ENCODE peak calls at places on chromosomes 7 and 10, in ten cellular contexts. One of them, this sample, is unnamed.

GRCh38 chr10:47418966-47419365 is 34.9 kb upstream of the ZNF488 start:
- DNase-seq in endothelial cell of umbilical vein: no peak
- DNase-seq in uterus: no peak
- DNase-seq in suprapubic skin: no peak
- DNase-seq in ovary: no peak
- DNase-seq in lower leg skin: no peak
- DNase-seq in body of pancreas: no peak
- DNase-seq in vagina: no peak
- DNase-seq in sigmoid colon: no peak
- DNase-seq in A549: no peak
- DNase-seq in this sample: no peak

GRCh38 chr7:33895025-33895804 is 10.1 kb upstream of the BMPER start:
- DNase-seq in ovary: peak
- DNase-seq in endothelial cell of umbilical vein: peak
- DNase-seq in sigmoid colon: peak
- DNase-seq in body of pancreas: peak
- DNase-seq in uterus: peak
- DNase-seq in lower leg skin: peak
- DNase-seq in suprapubic skin: peak
- DNase-seq in vagina: no peak
- DNase-seq in A549: peak
- DNase-seq in this sample: peak

GRCh38 chr10:71731791-71732190 is 12.2 kb upstream of the C10orf105 start:
- DNase-seq in ovary: no peak
- DNase-seq in A549: no peak
- DNase-seq in lower leg skin: no peak
- DNase-seq in vagina: no peak
- DNase-seq in suprapubic skin: no peak
- DNase-seq in endothelial cell of umbilical vein: no peak
- DNase-seq in body of pancreas: no peak
- DNase-seq in uterus: no peak
- DNase-seq in sigmoid colon: no peak
- DNase-seq in this sample: no peak

GRCh38 chr7:151373599-151373998 is 32.0 kb downstream of the NUB1 start:
- DNase-seq in sigmoid colon: peak
- DNase-seq in endothelial cell of umbilical vein: no peak
- DNase-seq in ovary: no peak
- DNase-seq in body of pancreas: no peak
- DNase-seq in A549: no peak
- DNase-seq in uterus: no peak
- DNase-seq in suprapubic skin: peak
- DNase-seq in vagina: no peak
- DNase-seq in lower leg skin: no peak
- DNase-seq in this sample: no peak

GRCh38 chr10:32171213-32171612 is 115.0 kb upstream of the KIF5B start:
- DNase-seq in uterus: no peak
- DNase-seq in suprapubic skin: peak
- DNase-seq in sigmoid colon: no peak
- DNase-seq in body of pancreas: peak
- DNase-seq in A549: no peak
- DNase-seq in lower leg skin: no peak
- DNase-seq in vagina: no peak
- DNase-seq in endothelial cell of umbilical vein: no peak
- DNase-seq in ovary: no peak
- DNase-seq in this sample: no peak

GRCh38 chr10:47361293-47361692 is 13.1 kb downstream of the RBP3 start:
- DNase-seq in ovary: no peak
- DNase-seq in uterus: no peak
- DNase-seq in vagina: no peak
- DNase-seq in body of pancreas: peak
- DNase-seq in endothelial cell of umbilical vein: peak
- DNase-seq in lower leg skin: no peak
- DNase-seq in suprapubic skin: peak
- DNase-seq in sigmoid colon: no peak
- DNase-seq in A549: peak
- DNase-seq in this sample: peak

GRCh38 chr7:47757946-47758371 is 176.0 kb upstream of the TNS3 start:
- DNase-seq in suprapubic skin: peak
- DNase-seq in endothelial cell of umbilical vein: no peak
- DNase-seq in uterus: peak
- DNase-seq in ovary: peak
- DNase-seq in body of pancreas: peak
- DNase-seq in sigmoid colon: no peak
- DNase-seq in lower leg skin: peak
- DNase-seq in vagina: no peak
- DNase-seq in A549: no peak
- DNase-seq in this sample: no peak

GRCh38 chr10:55146032-55146431 is 345.0 kb upstream of the PCDH15 start:
- DNase-seq in A549: no peak
- DNase-seq in body of pancreas: no peak
- DNase-seq in endothelial cell of umbilical vein: peak
- DNase-seq in lower leg skin: no peak
- DNase-seq in suprapubic skin: no peak
- DNase-seq in sigmoid colon: no peak
- DNase-seq in ovary: no peak
- DNase-seq in uterus: no peak
- DNase-seq in vagina: no peak
- DNase-seq in this sample: no peak

GRCh38 chr7:55469721-55470120 is 102.6 kb downstream of the VOPP1 start:
- DNase-seq in A549: no peak
- DNase-seq in sigmoid colon: no peak
- DNase-seq in endothelial cell of umbilical vein: no peak
- DNase-seq in suprapubic skin: no peak
- DNase-seq in ovary: no peak
- DNase-seq in body of pancreas: no peak
- DNase-seq in lower leg skin: no peak
- DNase-seq in vagina: no peak
- DNase-seq in uterus: no peak
- DNase-seq in this sample: no peak

GRCh38 chr7:55469271-55469681 is 103.0 kb downstream of the VOPP1 start:
- DNase-seq in vagina: no peak
- DNase-seq in sigmoid colon: no peak
- DNase-seq in lower leg skin: no peak
- DNase-seq in ovary: no peak
- DNase-seq in A549: no peak
- DNase-seq in uterus: no peak
- DNase-seq in body of pancreas: no peak
- DNase-seq in endothelial cell of umbilical vein: no peak
- DNase-seq in suprapubic skin: no peak
- DNase-seq in this sample: no peak

GRCh38 chr7:55468495-55468894 is 103.4 kb downstream of the LANCL2 start:
- DNase-seq in uterus: no peak
- DNase-seq in sigmoid colon: no peak
- DNase-seq in suprapubic skin: no peak
- DNase-seq in vagina: no peak
- DNase-seq in ovary: no peak
- DNase-seq in body of pancreas: no peak
- DNase-seq in endothelial cell of umbilical vein: no peak
- DNase-seq in lower leg skin: no peak
- DNase-seq in A549: no peak
- DNase-seq in this sample: no peak

GRCh38 chr7:55464422-55464821 is 99.3 kb downstream of the LANCL2 start:
- DNase-seq in endothelial cell of umbilical vein: no peak
- DNase-seq in uterus: no peak
- DNase-seq in ovary: no peak
- DNase-seq in sigmoid colon: no peak
- DNase-seq in body of pancreas: no peak
- DNase-seq in suprapubic skin: no peak
- DNase-seq in lower leg skin: no peak
- DNase-seq in vagina: no peak
- DNase-seq in A549: no peak
- DNase-seq in this sample: no peak

DNA sequence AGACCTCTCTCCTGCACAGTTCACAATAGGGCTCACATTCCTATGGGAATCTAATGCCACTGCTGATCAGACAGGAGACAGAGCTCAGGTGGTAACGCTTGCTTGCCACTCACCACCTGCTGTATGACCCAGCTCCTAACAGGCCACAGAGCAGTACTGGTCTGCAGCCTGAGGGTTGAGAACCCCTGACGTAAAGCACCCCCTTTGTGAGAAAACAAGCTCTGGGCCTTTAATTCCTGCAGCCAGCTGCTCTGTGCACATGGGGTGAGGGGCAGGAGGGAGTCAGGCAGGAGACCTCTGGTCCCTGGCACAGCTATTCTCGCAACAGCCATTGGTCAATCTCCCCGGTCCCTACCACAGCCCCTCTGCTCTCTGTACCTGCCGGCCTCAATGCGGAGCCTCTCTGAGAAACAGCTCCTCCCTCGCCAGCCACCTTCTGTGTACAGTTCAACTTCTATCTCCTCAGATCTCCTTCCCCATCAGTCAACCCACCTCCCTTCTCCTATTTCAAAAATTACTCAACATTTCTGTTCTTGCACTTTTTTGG is 102.0 kb downstream of the LANCL2 start:
- DNase-seq in uterus: no peak
- DNase-seq in suprapubic skin: no peak
- DNase-seq in sigmoid colon: no peak
- DNase-seq in body of pancreas: no peak
- DNase-seq in ovary: no peak
- DNase-seq in lower leg skin: no peak
- DNase-seq in endothelial cell of umbilical vein: no peak
- DNase-seq in vagina: no peak
- DNase-seq in A549: no peak
- DNase-seq in this sample: no peak
- TF ChIP-seq POLR2A in uterus: no peak
- TF ChIP-seq POLR2A in suprapubic skin: no peak
- TF ChIP-seq POLR2A in sigmoid colon: no peak
- TF ChIP-seq POLR2A in body of pancreas: no peak
- TF ChIP-seq POLR2A in ovary: no peak
- TF ChIP-seq POLR2A in lower leg skin: no peak
- TF ChIP-seq POLR2A in endothelial cell of umbilical vein: no peak
- TF ChIP-seq POLR2A in vagina: no peak
- TF ChIP-seq POLR2A in A549: no peak
- TF ChIP-seq POLR2A in this sample: no peak

GRCh38 chr10:95837783-95838182 is 70.0 kb upstream of the CC2D2B start:
- DNase-seq in vagina: no peak
- DNase-seq in ovary: no peak
- DNase-seq in suprapubic skin: no peak
- DNase-seq in uterus: no peak
- DNase-seq in body of pancreas: no peak
- DNase-seq in A549: no peak
- DNase-seq in sigmoid colon: no peak
- DNase-seq in endothelial cell of umbilical vein: no peak
- DNase-seq in lower leg skin: no peak
- DNase-seq in this sample: no peak

GRCh38 chr10:95835911-95836310 is 71.9 kb upstream of the CC2D2B start:
- DNase-seq in lower leg skin: no peak
- DNase-seq in vagina: no peak
- DNase-seq in ovary: no peak
- DNase-seq in body of pancreas: no peak
- DNase-seq in endothelial cell of umbilical vein: no peak
- DNase-seq in uterus: no peak
- DNase-seq in A549: no peak
- DNase-seq in suprapubic skin: no peak
- DNase-seq in sigmoid colon: no peak
- DNase-seq in this sample: no peak

GRCh38 chr10:95835149-95835860 is 72.5 kb upstream of the CC2D2B start:
- DNase-seq in suprapubic skin: no peak
- DNase-seq in uterus: no peak
- DNase-seq in endothelial cell of umbilical vein: no peak
- DNase-seq in vagina: no peak
- DNase-seq in sigmoid colon: no peak
- DNase-seq in lower leg skin: no peak
- DNase-seq in A549: no peak
- DNase-seq in body of pancreas: no peak
- DNase-seq in ovary: no peak
- DNase-seq in this sample: no peak

GRCh38 chr10:95836610-95837367 is 71.0 kb upstream of the CC2D2B start:
- DNase-seq in suprapubic skin: no peak
- DNase-seq in A549: no peak
- DNase-seq in ovary: no peak
- DNase-seq in uterus: no peak
- DNase-seq in vagina: no peak
- DNase-seq in endothelial cell of umbilical vein: no peak
- DNase-seq in body of pancreas: no peak
- DNase-seq in sigmoid colon: no peak
- DNase-seq in lower leg skin: no peak
- DNase-seq in this sample: no peak

GRCh38 chr10:95837368-95837776 is 70.4 kb upstream of the CC2D2B start:
- DNase-seq in lower leg skin: no peak
- DNase-seq in sigmoid colon: no peak
- DNase-seq in vagina: no peak
- DNase-seq in suprapubic skin: no peak
- DNase-seq in endothelial cell of umbilical vein: no peak
- DNase-seq in body of pancreas: no peak
- DNase-seq in ovary: no peak
- DNase-seq in A549: no peak
- DNase-seq in uterus: no peak
- DNase-seq in this sample: no peak
- TF ChIP-seq POLR2A in lower leg skin: no peak
- TF ChIP-seq POLR2A in sigmoid colon: no peak
- TF ChIP-seq POLR2A in vagina: no peak
- TF ChIP-seq POLR2A in suprapubic skin: no peak
- TF ChIP-seq POLR2A in endothelial cell of umbilical vein: no peak
- TF ChIP-seq POLR2A in body of pancreas: no peak
- TF ChIP-seq POLR2A in ovary: no peak
- TF ChIP-seq POLR2A in A549: no peak
- TF ChIP-seq POLR2A in uterus: no peak
- TF ChIP-seq POLR2A in this sample: no peak

GRCh38 chr10:45471531-45472310 is 97.7 kb downstream of the ALOX5 start:
- DNase-seq in sigmoid colon: no peak
- DNase-seq in body of pancreas: no peak
- DNase-seq in suprapubic skin: no peak
- DNase-seq in ovary: no peak
- DNase-seq in endothelial cell of umbilical vein: peak
- DNase-seq in A549: no peak
- DNase-seq in vagina: no peak
- DNase-seq in uterus: no peak
- DNase-seq in lower leg skin: no peak
- DNase-seq in this sample: no peak
- TF ChIP-seq POLR2A in sigmoid colon: no peak
- TF ChIP-seq POLR2A in body of pancreas: no peak
- TF ChIP-seq POLR2A in suprapubic skin: no peak
- TF ChIP-seq POLR2A in ovary: no peak
- TF ChIP-seq POLR2A in endothelial cell of umbilical vein: no peak
- TF ChIP-seq POLR2A in A549: no peak
- TF ChIP-seq POLR2A in vagina: no peak
- TF ChIP-seq POLR2A in uterus: no peak
- TF ChIP-seq POLR2A in lower leg skin: no peak
- TF ChIP-seq POLR2A in this sample: no peak

DNA sequence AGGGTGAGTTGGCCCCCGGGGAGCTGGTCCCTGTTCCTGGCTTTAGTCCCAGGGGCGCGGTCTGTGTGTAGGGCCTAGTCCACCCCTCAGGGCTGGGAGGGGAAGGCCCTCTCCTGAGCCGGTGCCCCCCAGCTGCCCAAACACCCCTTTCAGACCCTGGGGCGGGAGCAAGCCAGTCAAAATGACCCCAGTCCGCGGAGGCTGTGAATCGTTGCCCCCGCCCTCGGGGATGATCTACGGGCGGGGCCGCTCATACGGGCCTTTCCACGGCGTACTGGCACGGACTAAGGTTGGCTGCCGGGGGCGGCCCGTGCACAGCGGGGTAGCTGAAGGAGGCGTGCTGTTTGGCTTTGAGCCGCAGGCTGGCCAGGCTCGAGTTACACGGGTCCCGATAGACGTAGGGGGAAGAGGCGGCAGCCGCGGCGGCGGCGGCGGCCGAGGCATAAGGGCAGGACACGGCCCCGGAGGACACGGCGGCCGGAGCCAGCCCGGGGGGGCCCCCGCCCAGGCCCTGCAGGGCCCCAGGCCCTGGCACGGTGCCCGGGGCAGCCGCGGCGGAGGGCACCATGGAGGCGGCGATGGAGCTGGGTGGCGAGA is 4.3 kb downstream of the ELOVL3 start:
- DNase-seq in A549: peak
- DNase-seq in uterus: peak
- DNase-seq in endothelial cell of umbilical vein: peak
- DNase-seq in vagina: no peak
- DNase-seq in body of pancreas: peak
- DNase-seq in sigmoid colon: no peak
- DNase-seq in suprapubic skin: no peak
- DNase-seq in ovary: peak
- DNase-seq in lower leg skin: no peak
- DNase-seq in this sample: peak
- TF ChIP-seq POLR2A in A549: no peak
- TF ChIP-seq POLR2A in uterus: no peak
- TF ChIP-seq POLR2A in endothelial cell of umbilical vein: no peak
- TF ChIP-seq POLR2A in vagina: no peak
- TF ChIP-seq POLR2A in body of pancreas: no peak
- TF ChIP-seq POLR2A in sigmoid colon: no peak
- TF ChIP-seq POLR2A in suprapubic skin: no peak
- TF ChIP-seq POLR2A in ovary: no peak
- TF ChIP-seq POLR2A in lower leg skin: no peak
- TF ChIP-seq POLR2A in this sample: no peak